ENCODE peak calls at places on chromosomes 7 and 10, in seven cellular contexts. J, C, V, B, R, F and K are unnamed samples.

GRCh38 chr10:116892873-116893685 is 43.8 kb downstream of the ENO4 start:
- DNase-seq in J (no peak), C (no peak), V (no peak), B (no peak), R (no peak), F (no peak), K (no peak)

GRCh38 chr10:88116491-88116890 is 253.1 kb downstream of the PTEN start:
- DNase-seq in J (no peak), C (no peak), V (no peak), B (no peak), R (no peak), F (no peak), K (no peak)

GRCh38 chr10:7789390-7789789 is 1.4 kb downstream of the ATP5F1C start:
- DNase-seq in J (no peak), C (no peak), V (no peak), B (no peak), R (peak; percentile 2), F (no peak), K (no peak)

GRCh38 chr7:130970696-130971095 is 236.7 kb upstream of the KLF14 start:
- DNase-seq in J (no peak), C (no peak), V (no peak), B (no peak), R (no peak), F (no peak), K (peak; percentile 52)

GRCh38 chr10:33291053-33291592 is 43.3 kb downstream of the NRP1 start:
- DNase-seq in J (no peak), C (no peak), V (no peak), B (no peak), R (no peak), F (no peak), K (no peak)

GRCh38 chr7:55127622-55128081 is 108.8 kb downstream of the EGFR start:
- DNase-seq in J (no peak), C (no peak), V (no peak), B (no peak), R (peak; percentile 98), F (no peak), K (no peak)

GRCh38 chr7:101017099-101017777 is 2.6 kb upstream of the MUC17 start:
- DNase-seq in J (peak; percentile 56), C (no peak), V (peak; percentile 6), B (peak; percentile 77), R (peak; percentile 37), F (peak; percentile 91), K (peak; percentile 92)

GRCh38 chr7:138550337-138550736 is 90.3 kb downstream of the TRIM24 start:
- DNase-seq in J (no peak), C (no peak), V (no peak), B (no peak), R (no peak), F (no peak), K (no peak)

GRCh38 chr7:155342313-155342712 is 44.6 kb downstream of the INSIG1 start:
- DNase-seq in J (no peak), C (no peak), V (no peak), B (no peak), R (no peak), F (no peak), K (no peak)

GRCh38 chr7:112654322-112655216 is 135.6 kb downstream of the TMEM168 start:
- DNase-seq in J (no peak), C (no peak), V (no peak), B (no peak), R (no peak), F (no peak), K (no peak)

GRCh38 chr7:98372993-98373392 is 27.9 kb downstream of the BAIAP2L1 start:
- DNase-seq in J (no peak), C (peak; percentile 1), V (no peak), B (no peak), R (no peak), F (no peak), K (no peak)